ENCODE peak calls at places on chromosomes 7 and 10, in four cellular contexts. One of them, this sample, is unnamed.

GRCh38 chr10:99276848-99277486 is 41.3 kb upstream of the HPSE2 start:
- DNase-seq in astrocyte of the spinal cord: peak
- DNase-seq in OCI-LY7: peak
- DNase-seq in HFF-Myc: no peak
- DNase-seq in this sample: no peak

GRCh38 chr7:24717247-24717622 is 40.0 kb downstream of the GSDME start:
- DNase-seq in astrocyte of the spinal cord: no peak
- DNase-seq in OCI-LY7: no peak
- DNase-seq in HFF-Myc: no peak
- DNase-seq in this sample: no peak

GRCh38 chr10:77533887-77534278 is 103.7 kb downstream of the KCNMA1 start:
- DNase-seq in astrocyte of the spinal cord: no peak
- DNase-seq in OCI-LY7: no peak
- DNase-seq in HFF-Myc: no peak
- DNase-seq in this sample: no peak

GRCh38 chr10:110350812-110351211 is 46.1 kb upstream of the SMNDC1 start:
- DNase-seq in astrocyte of the spinal cord: no peak
- DNase-seq in OCI-LY7: no peak
- DNase-seq in HFF-Myc: no peak
- DNase-seq in this sample: no peak

GRCh38 chr10:17229016-17229716 is 1.1 kb downstream of the VIM start:
- DNase-seq in astrocyte of the spinal cord: peak
- DNase-seq in OCI-LY7: no peak
- DNase-seq in HFF-Myc: no peak
- DNase-seq in this sample: no peak

GRCh38 chr10:75165684-75166622 is 44.6 kb upstream of the VDAC2 start:
- DNase-seq in astrocyte of the spinal cord: peak
- DNase-seq in OCI-LY7: peak
- DNase-seq in HFF-Myc: no peak
- DNase-seq in this sample: no peak

GRCh38 chr10:49365675-49366415 is 30.0 kb downstream of the DRGX start:
- DNase-seq in astrocyte of the spinal cord: no peak
- DNase-seq in OCI-LY7: no peak
- DNase-seq in HFF-Myc: no peak
- DNase-seq in this sample: no peak

GRCh38 chr7:7529328-7529727 is 6.3 kb downstream of the COL28A1 start:
- DNase-seq in astrocyte of the spinal cord: no peak
- DNase-seq in OCI-LY7: no peak
- DNase-seq in HFF-Myc: no peak
- DNase-seq in this sample: no peak

GRCh38 chr10:61634711-61635110 is 28.0 kb upstream of the CABCOCO1 start:
- DNase-seq in astrocyte of the spinal cord: peak
- DNase-seq in OCI-LY7: no peak
- DNase-seq in HFF-Myc: no peak
- DNase-seq in this sample: no peak

GRCh38 chr7:93804726-93805125 is 85.8 kb downstream of the TFPI2 start:
- DNase-seq in astrocyte of the spinal cord: no peak
- DNase-seq in OCI-LY7: no peak
- DNase-seq in HFF-Myc: no peak
- DNase-seq in this sample: no peak

DNA sequence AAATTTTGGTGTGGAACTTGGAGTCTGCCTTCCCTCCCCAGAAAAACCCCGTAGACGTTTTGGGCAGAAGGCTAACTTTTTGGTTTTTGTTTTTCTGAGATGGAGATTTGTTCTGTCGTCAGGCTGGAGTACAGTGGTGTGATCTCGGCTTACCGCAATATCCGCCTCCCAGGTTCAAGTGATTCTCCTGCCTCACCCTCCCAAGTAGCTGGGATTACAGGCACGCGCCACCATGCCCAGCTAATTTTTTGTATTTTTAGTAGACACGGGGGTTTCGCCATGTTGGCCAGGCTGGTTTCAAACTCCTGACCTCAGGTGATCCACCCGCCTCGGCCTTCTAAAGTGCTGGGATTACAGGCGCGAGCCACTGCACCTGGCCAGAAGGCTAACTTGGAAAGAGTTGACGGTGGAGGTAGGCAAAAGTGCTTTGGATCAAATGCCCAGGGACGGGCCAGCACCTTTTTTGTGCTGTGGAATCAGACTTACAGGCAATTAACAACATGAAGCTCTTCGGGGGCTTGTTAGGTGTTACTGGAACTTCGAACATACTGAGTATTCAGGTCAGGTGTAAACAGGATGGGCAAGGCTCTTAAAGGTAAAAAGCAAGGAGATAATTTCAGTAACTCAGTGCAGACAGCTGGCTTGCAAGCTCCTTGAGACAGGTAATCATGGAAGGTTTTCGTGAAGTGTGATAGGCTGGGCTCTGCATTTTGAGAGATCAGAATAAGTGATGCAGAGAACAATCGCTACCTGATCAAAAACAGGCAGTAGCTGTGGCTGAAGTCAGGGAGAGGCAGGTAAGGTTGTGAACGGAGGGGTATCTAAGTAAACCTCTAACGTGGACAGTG is 1.8 kb downstream of the PPP1R35 start:
- DNase-seq in astrocyte of the spinal cord: no peak
- DNase-seq in OCI-LY7: no peak
- DNase-seq in HFF-Myc: no peak
- DNase-seq in this sample: no peak
- H3K4me3 ChIP-seq in astrocyte of the spinal cord: peak
- H3K4me3 ChIP-seq in OCI-LY7: peak
- H3K4me3 ChIP-seq in HFF-Myc: peak
- H3K4me3 ChIP-seq in this sample: peak

DNA sequence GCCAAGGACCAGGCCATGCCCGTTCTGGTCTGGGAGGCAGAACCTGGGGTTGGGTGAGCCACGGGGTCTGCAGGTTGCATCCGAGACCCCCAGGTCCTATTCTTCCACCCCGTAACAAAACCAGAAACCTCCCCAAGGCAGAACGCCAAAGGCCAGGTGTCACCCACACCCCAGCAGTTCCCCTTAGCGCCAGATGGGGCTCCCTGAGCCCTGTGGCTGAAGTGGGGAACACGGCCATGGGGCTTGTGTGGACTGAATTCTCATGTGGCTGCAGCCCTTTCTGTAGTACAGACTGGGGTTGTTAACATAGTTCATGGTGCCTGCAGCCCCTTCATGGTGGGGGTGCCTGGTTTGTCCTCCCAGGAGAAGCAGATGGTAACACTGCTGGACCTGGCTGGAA is 10.2 kb downstream of the BRI3 start:
- DNase-seq in astrocyte of the spinal cord: no peak
- DNase-seq in OCI-LY7: peak
- DNase-seq in HFF-Myc: no peak
- DNase-seq in this sample: no peak
- TF ChIP-seq CTCF in astrocyte of the spinal cord: peak
- TF ChIP-seq CTCF in OCI-LY7: peak
- TF ChIP-seq CTCF in HFF-Myc: no peak
- TF ChIP-seq CTCF in this sample: peak

GRCh38 chr10:65142641-65143435 is 1621.6 kb downstream of the REEP3 start:
- DNase-seq in astrocyte of the spinal cord: no peak
- DNase-seq in OCI-LY7: no peak
- DNase-seq in HFF-Myc: no peak
- DNase-seq in this sample: no peak

GRCh38 chr10:65143723-65144122 is 1622.5 kb downstream of the REEP3 start:
- DNase-seq in astrocyte of the spinal cord: no peak
- DNase-seq in OCI-LY7: no peak
- DNase-seq in HFF-Myc: no peak
- DNase-seq in this sample: no peak
- H3K4me3 ChIP-seq in astrocyte of the spinal cord: no peak
- H3K4me3 ChIP-seq in OCI-LY7: no peak
- H3K4me3 ChIP-seq in HFF-Myc: no peak
- H3K4me3 ChIP-seq in this sample: no peak

GRCh38 chr10:128551475-128551874 is 425.3 kb upstream of the MKI67 start:
- DNase-seq in astrocyte of the spinal cord: no peak
- DNase-seq in OCI-LY7: no peak
- DNase-seq in HFF-Myc: no peak
- DNase-seq in this sample: no peak
- TF ChIP-seq CTCF in astrocyte of the spinal cord: no peak
- TF ChIP-seq CTCF in OCI-LY7: no peak
- TF ChIP-seq CTCF in HFF-Myc: no peak
- TF ChIP-seq CTCF in this sample: no peak

This sample was measured in AG04449.